ENCODE peak calls at places on chromosomes 13 and 19, in six cellular contexts. One of them, this sample, is unnamed.

GRCh38 chr13:112241288-112241687 is 134.9 kb upstream of the SPACA7 start:
- DNase-seq in uterus: no peak
- DNase-seq in fibroblast of villous mesenchyme: no peak
- DNase-seq in suprapubic skin: no peak
- DNase-seq in transverse colon: no peak
- DNase-seq in PC-3: no peak
- DNase-seq in this sample: no peak

GRCh38 chr19:11335449-11336146 is 3.9 kb downstream of the RAB3D start:
- DNase-seq in suprapubic skin: no peak
- DNase-seq in transverse colon: no peak
- DNase-seq in uterus: no peak
- DNase-seq in fibroblast of villous mesenchyme: no peak
- DNase-seq in PC-3: no peak
- DNase-seq in this sample: no peak

GRCh38 chr13:65830411-65831172 is 1399.5 kb downstream of the PCDH9 start:
- DNase-seq in transverse colon: no peak
- DNase-seq in uterus: no peak
- DNase-seq in suprapubic skin: no peak
- DNase-seq in fibroblast of villous mesenchyme: no peak
- DNase-seq in PC-3: no peak
- DNase-seq in this sample: no peak

GRCh38 chr13:100044936-100045335 is 44.0 kb upstream of the PCCA start:
- DNase-seq in fibroblast of villous mesenchyme: no peak
- DNase-seq in uterus: no peak
- DNase-seq in suprapubic skin: no peak
- DNase-seq in transverse colon: no peak
- DNase-seq in PC-3: no peak
- DNase-seq in this sample: no peak

GRCh38 chr19:8028951-8029491 is 23.5 kb upstream of the CCL25 start:
- DNase-seq in suprapubic skin: no peak
- DNase-seq in fibroblast of villous mesenchyme: peak; percentile 12
- DNase-seq in transverse colon: no peak
- DNase-seq in uterus: no peak
- DNase-seq in PC-3: no peak
- DNase-seq in this sample: peak; percentile 51

GRCh38 chr19:50512112-50512998 is 1.4 kb downstream of the ASPDH start:
- DNase-seq in PC-3: no peak
- DNase-seq in fibroblast of villous mesenchyme: no peak
- DNase-seq in uterus: no peak
- DNase-seq in suprapubic skin: peak; percentile 73
- DNase-seq in transverse colon: no peak
- DNase-seq in this sample: no peak

GRCh38 chr13:97727991-97728390 is 225.5 kb upstream of the IPO5 start:
- DNase-seq in transverse colon: no peak
- DNase-seq in PC-3: no peak
- DNase-seq in fibroblast of villous mesenchyme: no peak
- DNase-seq in uterus: no peak
- DNase-seq in suprapubic skin: no peak
- DNase-seq in this sample: no peak

GRCh38 chr13:20457670-20458069 is 68.0 kb downstream of the CRYL1 start:
- DNase-seq in transverse colon: no peak
- DNase-seq in uterus: no peak
- DNase-seq in PC-3: no peak
- DNase-seq in suprapubic skin: no peak
- DNase-seq in fibroblast of villous mesenchyme: no peak
- DNase-seq in this sample: no peak

GRCh38 chr13:31007392-31007791 is 74.9 kb downstream of the TEX26 start:
- DNase-seq in uterus: no peak
- DNase-seq in PC-3: no peak
- DNase-seq in suprapubic skin: no peak
- DNase-seq in fibroblast of villous mesenchyme: no peak
- DNase-seq in transverse colon: no peak
- DNase-seq in this sample: no peak

GRCh38 chr19:35860436-35860817 is 3.7 kb downstream of the KIRREL2 start:
- DNase-seq in transverse colon: no peak
- DNase-seq in PC-3: no peak
- DNase-seq in fibroblast of villous mesenchyme: no peak
- DNase-seq in uterus: no peak
- DNase-seq in suprapubic skin: no peak
- DNase-seq in this sample: no peak

GRCh38 chr19:35862528-35862927 is 5.8 kb downstream of the KIRREL2 start:
- DNase-seq in uterus: no peak
- DNase-seq in transverse colon: no peak
- DNase-seq in suprapubic skin: no peak
- DNase-seq in PC-3: no peak
- DNase-seq in fibroblast of villous mesenchyme: no peak
- DNase-seq in this sample: no peak

GRCh38 chr19:35861640-35862160 is 5.0 kb downstream of the KIRREL2 start:
- DNase-seq in uterus: no peak
- DNase-seq in fibroblast of villous mesenchyme: no peak
- DNase-seq in PC-3: no peak
- DNase-seq in transverse colon: no peak
- DNase-seq in suprapubic skin: no peak
- DNase-seq in this sample: no peak

GRCh38 chr19:35859414-35859813 is 2.7 kb downstream of the KIRREL2 start:
- DNase-seq in transverse colon: no peak
- DNase-seq in PC-3: no peak
- DNase-seq in uterus: no peak
- DNase-seq in fibroblast of villous mesenchyme: no peak
- DNase-seq in suprapubic skin: no peak
- DNase-seq in this sample: no peak

GRCh38 chr19:35860818-35861639 is 4.3 kb downstream of the KIRREL2 start:
- DNase-seq in suprapubic skin: no peak
- DNase-seq in fibroblast of villous mesenchyme: no peak
- DNase-seq in uterus: no peak
- DNase-seq in PC-3: no peak
- DNase-seq in transverse colon: no peak
- DNase-seq in this sample: no peak
- H3K4me3 ChIP-seq in suprapubic skin: no peak overlapping the region
- H3K4me3 ChIP-seq in fibroblast of villous mesenchyme: no peak overlapping the region
- H3K4me3 ChIP-seq in uterus: no peak overlapping the region
- H3K4me3 ChIP-seq in PC-3: no peak overlapping the region
- H3K4me3 ChIP-seq in transverse colon: no peak overlapping the region
- H3K4me3 ChIP-seq in this sample: no peak overlapping the region

DNA sequence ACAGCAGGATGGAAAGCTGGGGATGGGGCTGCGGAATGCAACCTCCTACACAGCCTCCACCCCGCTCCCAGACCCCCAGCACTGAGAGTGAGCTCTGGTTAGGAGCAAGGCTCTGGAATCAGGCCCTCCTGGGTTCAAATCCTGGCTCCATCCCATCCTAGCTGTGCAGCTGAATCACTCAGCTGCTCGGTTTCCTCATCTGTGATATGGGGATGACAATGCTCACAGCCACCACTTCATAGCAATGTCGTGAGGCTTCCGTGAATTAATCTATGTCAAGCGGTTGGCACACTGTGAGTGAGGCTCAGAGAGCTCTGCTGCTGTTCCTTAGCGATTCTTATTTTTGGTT is 538 bp downstream of the ACP7 start:
- DNase-seq in uterus: no peak
- DNase-seq in suprapubic skin: no peak
- DNase-seq in PC-3: peak; percentile 14
- DNase-seq in transverse colon: no peak
- DNase-seq in fibroblast of villous mesenchyme: no peak
- DNase-seq in this sample: no peak
- H3K4me3 ChIP-seq in uterus: no peak overlapping the region
- H3K4me3 ChIP-seq in suprapubic skin: peak overlapping the region; percentile 41
- H3K4me3 ChIP-seq in PC-3: peak overlapping the region; percentile 93
- H3K4me3 ChIP-seq in transverse colon: no peak overlapping the region
- H3K4me3 ChIP-seq in fibroblast of villous mesenchyme: no peak overlapping the region
- H3K4me3 ChIP-seq in this sample: no peak overlapping the region

DNA sequence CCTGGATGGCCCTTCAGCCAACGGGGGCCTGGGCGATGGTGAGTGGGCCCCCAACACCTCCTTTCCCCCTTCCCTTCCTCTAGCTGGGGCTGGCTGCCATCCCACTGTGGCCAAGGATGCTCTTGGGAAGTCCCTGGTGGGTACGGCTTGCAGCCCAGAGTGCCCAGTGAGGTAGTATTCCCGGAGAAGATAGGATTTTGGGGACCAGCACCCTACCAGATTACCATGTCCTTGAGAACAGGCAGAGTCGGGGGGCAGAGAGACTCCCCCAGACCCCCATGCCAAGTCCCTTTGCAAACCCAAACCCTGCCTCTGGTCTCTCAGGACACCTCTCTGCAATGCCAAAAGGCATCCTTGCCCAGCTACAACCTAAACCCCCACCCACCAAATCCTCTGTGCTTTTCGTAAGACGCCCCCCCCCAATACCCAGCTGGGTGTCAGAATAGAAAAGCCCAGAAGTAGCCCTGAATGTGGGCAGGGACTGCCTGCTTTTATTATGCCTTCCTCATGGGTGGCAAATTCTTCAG is 1.7 kb downstream of the HIF3A start:
- DNase-seq in suprapubic skin: peak; percentile 64
- DNase-seq in PC-3: no peak
- DNase-seq in transverse colon: no peak
- DNase-seq in fibroblast of villous mesenchyme: peak; percentile 29
- DNase-seq in uterus: no peak
- DNase-seq in this sample: no peak
- H3K4me3 ChIP-seq in suprapubic skin: peak overlapping the region; percentile 42
- H3K4me3 ChIP-seq in PC-3: no peak overlapping the region
- H3K4me3 ChIP-seq in transverse colon: peak overlapping the region; percentile 51
- H3K4me3 ChIP-seq in fibroblast of villous mesenchyme: peak overlapping the region; percentile 60
- H3K4me3 ChIP-seq in uterus: peak overlapping the region; percentile 35
- H3K4me3 ChIP-seq in this sample: peak overlapping the region; percentile 61

GRCh38 chr19:56837892-56838679 is 2.4 kb downstream of the PEG3 start:
- DNase-seq in suprapubic skin: peak; percentile 82
- DNase-seq in transverse colon: peak; percentile 23
- DNase-seq in uterus: peak; percentile 73
- DNase-seq in PC-3: peak; percentile 58
- DNase-seq in fibroblast of villous mesenchyme: peak; percentile 32
- DNase-seq in this sample: peak; percentile 39
- H3K4me3 ChIP-seq in suprapubic skin: peak overlapping the region; percentile 49
- H3K4me3 ChIP-seq in transverse colon: peak overlapping the region; percentile 33
- H3K4me3 ChIP-seq in uterus: peak overlapping the region; percentile 48
- H3K4me3 ChIP-seq in PC-3: peak overlapping the region; percentile 51
- H3K4me3 ChIP-seq in fibroblast of villous mesenchyme: peak overlapping the region; percentile 51
- H3K4me3 ChIP-seq in this sample: peak overlapping the region; percentile 40

GRCh38 chr19:28542394-28543243 is 670.3 kb downstream of the UQCRFS1 start:
- DNase-seq in uterus: no peak
- DNase-seq in transverse colon: no peak
- DNase-seq in fibroblast of villous mesenchyme: no peak
- DNase-seq in suprapubic skin: no peak
- DNase-seq in PC-3: no peak
- DNase-seq in this sample: no peak
- H3K4me3 ChIP-seq in uterus: no peak overlapping the region
- H3K4me3 ChIP-seq in transverse colon: no peak overlapping the region
- H3K4me3 ChIP-seq in fibroblast of villous mesenchyme: no peak overlapping the region
- H3K4me3 ChIP-seq in suprapubic skin: no peak overlapping the region
- H3K4me3 ChIP-seq in PC-3: no peak overlapping the region
- H3K4me3 ChIP-seq in this sample: no peak overlapping the region

This sample was measured in fibroblast of mammary gland.